ENCODE peak calls at places on chromosomes 2 and 18, in six cellular contexts. V, Z, T, D, M and K are unnamed samples.

GRCh38 chr18:58997811-58998337 is 133.2 kb downstream of the ZNF532 start:
- DNase-seq in D (peak; percentile 85), Z (no peak), M (peak; percentile 25), T (peak; percentile 60), V (no peak), K (peak; percentile 50)

GRCh38 chr2:241155936-241156335 is 5.7 kb downstream of the PPP1R7 start:
- DNase-seq in T (no peak), M (no peak), Z (no peak), V (no peak), D (no peak), K (no peak)

GRCh38 chr2:44360749-44361329 is 455 bp downstream of the PREPL start:
- DNase-seq in D (no peak), Z (no peak), V (no peak), M (no peak), T (no peak), K (peak; percentile 23)

GRCh38 chr2:31256611-31257382 is 22.8 kb downstream of the EHD3 start:
- DNase-seq in V (no peak), M (no peak), Z (no peak), D (no peak), T (no peak), K (no peak)

GRCh38 chr2:71813801-71814470 is 333.7 kb downstream of the CYP26B1 start:
- DNase-seq in V (no peak), T (no peak), D (no peak), Z (no peak), M (no peak), K (no peak)

GRCh38 chr2:216463148-216463547 is 35.5 kb upstream of the RPL37A start:
- DNase-seq in D (no peak), M (no peak), V (no peak), T (no peak), Z (no peak), K (no peak)

GRCh38 chr18:56748698-56749268 is 97.6 kb downstream of the WDR7 start:
- DNase-seq in T (no peak), D (no peak), Z (no peak), M (no peak), V (no peak), K (no peak)

GRCh38 chr2:128402921-128403670 is 84.4 kb upstream of the HS6ST1 start:
- DNase-seq in V (no peak), T (no peak), M (no peak), Z (peak; percentile 14), D (peak; percentile 43), K (no peak)

GRCh38 chr2:191666733-191667132 is 11.2 kb upstream of the NABP1 start:
- DNase-seq in T (no peak), D (no peak), V (no peak), M (no peak), Z (no peak), K (no peak)

GRCh38 chr2:234495076-234495800 is 1.6 kb downstream of the ARL4C start:
- DNase-seq in T (no peak), M (no peak), V (no peak), Z (no peak), D (no peak), K (no peak)

GRCh38 chr2:27407798-27408491 is 1.4 kb downstream of the PPM1G start:
- DNase-seq in V (no peak), Z (no peak), D (no peak), T (no peak), M (no peak), K (no peak)

GRCh38 chr18:70288851-70289328 is at the start of gene SOCS6:
- DNase-seq in V (no peak), Z (peak; percentile 79), D (peak; percentile 73), T (peak; percentile 74), M (peak; percentile 66), K (peak; percentile 58)

GRCh38 chr2:20015482-20016083 is 3.1 kb upstream of the MATN3 start:
- DNase-seq in T (no peak), V (peak; percentile 47), Z (no peak), M (no peak), D (no peak), K (no peak)

GRCh38 chr2:237256845-237257244 is 157.1 kb downstream of the COL6A3 start:
- DNase-seq in T (peak; percentile 60), M (peak; percentile 44), Z (no peak), D (peak; percentile 85), V (no peak), K (peak; percentile 65)

GRCh38 chr2:234690569-234691225 is 193.8 kb upstream of the ARL4C start:
- DNase-seq in Z (no peak), T (no peak), D (no peak), V (no peak), M (no peak), K (no peak)

GRCh38 chr2:239514753-239515152 is 113.9 kb upstream of the HDAC4 start:
- DNase-seq in V (no peak), Z (no peak), M (no peak), D (no peak), T (no peak), K (no peak)

GRCh38 chr18:48804856-48805610 is 145.7 kb downstream of the SMAD7 start:
- DNase-seq in V (no peak), D (peak; percentile 53), M (peak; percentile 5), Z (peak; percentile 45), T (peak; percentile 19), K (peak; percentile 18)

GRCh38 chr18:43161528-43161927 is 46.0 kb upstream of the RIT2 start:
- DNase-seq in D (no peak), T (no peak), M (no peak), Z (no peak), V (no peak), K (no peak)

GRCh38 chr18:78713064-78713463 is 266.6 kb upstream of the SALL3 start:
- DNase-seq in Z (peak; percentile 22), M (no peak), D (peak; percentile 19), V (no peak), T (no peak), K (no peak)

GRCh38 chr18:35155403-35156117 is 85.3 kb upstream of the ZNF397 start:
- DNase-seq in M (no peak), D (no peak), T (no peak), V (no peak), Z (no peak), K (no peak)

GRCh38 chr2:142876423-142876822 is 1.0 kb upstream of the KYNU start:
- DNase-seq in V (no peak), D (no peak), T (no peak), Z (no peak), M (no peak), K (no peak)

GRCh38 chr2:104447831-104448434 is 406.0 kb upstream of the POU3F3 start:
- DNase-seq in V (no peak), D (no peak), M (no peak), Z (no peak), T (no peak), K (no peak)

GRCh38 chr18:31694297-31694696 is 9.9 kb upstream of the B4GALT6 start:
- DNase-seq in T (no peak), Z (no peak), D (no peak), V (no peak), M (no peak), K (no peak)

GRCh38 chr2:54577035-54577434 is 120.9 kb downstream of the SPTBN1 start:
- DNase-seq in D (no peak), T (no peak), V (no peak), M (peak; percentile 52), Z (no peak), K (peak; percentile 40)

GRCh38 chr2:234835738-234836137 is 116.1 kb upstream of the SH3BP4 start:
- DNase-seq in T (no peak), V (no peak), Z (no peak), M (no peak), D (no peak), K (no peak)

GRCh38 chr2:191155608-191156071 is 4.8 kb upstream of the STAT4 start:
- DNase-seq in M (no peak), V (no peak), Z (no peak), T (no peak), D (no peak), K (no peak)

GRCh38 chr2:11805920-11806319 is 59.5 kb downstream of the LPIN1 start:
- DNase-seq in V (no peak), M (no peak), Z (no peak), D (no peak), T (no peak), K (no peak)

GRCh38 chr2:84077504-84077903 is 381.6 kb downstream of the SUCLG1 start:
- DNase-seq in T (no peak), V (peak; percentile 27), M (no peak), D (no peak), Z (no peak), K (no peak)

GRCh38 chr2:163610817-163611556 is 124.8 kb downstream of the FIGN start:
- DNase-seq in T (no peak), V (no peak), D (no peak), Z (no peak), M (no peak), K (peak; percentile 16)

GRCh38 chr2:191892391-191892790 is 45.5 kb upstream of the CAVIN2 start:
- DNase-seq in M (no peak), D (no peak), Z (no peak), T (no peak), V (no peak), K (no peak)